ENCODE peak calls at places on chromosomes 11 and 22, in ten cellular contexts. V is AG09309, Q is cardiac fibroblast, I is left lung, C is HepG2, A is BJ, N is NB4, L is RWPE1, G is PC-9, F is stomach. M is an unnamed sample.

GRCh38 chr11:124799384-124800225 is 601 bp downstream of the MSANTD2 start:
- DNase-seq in Q (peak), A (no peak), G (no peak), L (peak), N (peak), C (no peak), V (no peak), F (peak), I (peak), M (no peak)

GRCh38 chr11:8726395-8726794 is 43.8 kb downstream of the RPL27A start:
- DNase-seq in I (no peak), G (no peak), F (no peak), N (no peak), A (no peak), Q (no peak), L (no peak), V (no peak), C (no peak), M (no peak)

GRCh38 chr22:50604623-50605348 is 4.2 kb downstream of the MAPK8IP2 start:
- DNase-seq in A (no peak), I (no peak), G (no peak), Q (no peak), L (no peak), F (no peak), C (no peak), N (no peak), V (no peak), M (no peak)

GRCh38 chr11:88544656-88545280 is 207.2 kb upstream of the CTSC start:
- DNase-seq in I (no peak), C (no peak), A (no peak), G (no peak), L (no peak), F (no peak), V (no peak), Q (no peak), N (no peak), M (no peak)

GRCh38 chr11:66157182-66157864 is 87.3 kb downstream of the PACS1 start:
- DNase-seq in C (no peak), F (no peak), I (no peak), L (no peak), N (no peak), Q (peak), A (no peak), V (no peak), G (no peak), M (no peak)

GRCh38 chr22:47401592-47401898 is 639.1 kb downstream of the TBC1D22A start:
- DNase-seq in Q (no peak), I (no peak), F (no peak), C (no peak), V (no peak), A (no peak), G (no peak), L (no peak), N (no peak), M (peak)

GRCh38 chr11:71221851-71222250 is 30.5 kb downstream of the SHANK2 start:
- DNase-seq in C (no peak), Q (no peak), V (no peak), L (no peak), A (no peak), F (no peak), G (no peak), N (no peak), I (peak), M (peak)

GRCh38 chr11:65366340-65366773 is 11.8 kb downstream of the TIGD3 start:
- DNase-seq in G (peak), F (no peak), I (no peak), L (peak), Q (peak), N (peak), V (peak), A (no peak), C (peak), M (no peak)

GRCh38 chr11:7490535-7490934 is 5.2 kb downstream of the OLFML1 start:
- DNase-seq in N (no peak), F (no peak), A (no peak), I (no peak), V (peak), Q (peak), G (no peak), L (no peak), C (no peak), M (no peak)

GRCh38 chr11:19811391-19811790 is 98.8 kb downstream of the NAV2 start:
- DNase-seq in L (no peak), F (no peak), C (no peak), Q (no peak), N (no peak), I (no peak), G (no peak), V (no peak), A (no peak), M (no peak)

GRCh38 chr11:22304337-22304961 is 33.7 kb upstream of the SLC17A6 start:
- DNase-seq in G (no peak), C (peak), A (peak), I (no peak), F (no peak), V (no peak), N (peak), Q (peak), L (peak), M (no peak)

GRCh38 chr11:115769891-115770290 is 265.7 kb upstream of the CADM1 start:
- DNase-seq in V (no peak), A (no peak), L (no peak), I (no peak), Q (no peak), G (no peak), F (no peak), N (no peak), C (no peak), M (no peak)

GRCh38 chr11:102950622-102951081 is 4.9 kb downstream of the MMP13 start:
- DNase-seq in N (peak), V (peak), Q (peak), I (no peak), F (no peak), A (no peak), L (no peak), G (peak), C (no peak), M (no peak)

GRCh38 chr11:111446404-111447152 is 65.6 kb downstream of the BTG4 start:
- DNase-seq in F (peak), I (peak), N (peak), Q (peak), A (no peak), L (peak), V (peak), C (peak), G (peak), M (peak)

GRCh38 chr22:32660292-32660691 is 141.2 kb upstream of the TIMP3 start:
- DNase-seq in N (peak), A (no peak), V (no peak), G (no peak), F (peak), I (peak), C (peak), Q (peak), L (peak), M (no peak)

GRCh38 chr22:38069372-38070249 is 12.4 kb downstream of the PICK1 start:
- DNase-seq in V (peak), Q (peak), G (no peak), N (peak), I (no peak), L (no peak), C (no peak), F (no peak), A (no peak), M (no peak)

GRCh38 chr11:6485661-6486060 is 4.4 kb downstream of the TIMM10B start:
- DNase-seq in V (no peak), F (no peak), Q (no peak), A (no peak), I (no peak), G (no peak), C (no peak), N (no peak), L (no peak), M (no peak)

GRCh38 chr22:38869663-38870062 is 2.4 kb downstream of the CBX6 start:
- DNase-seq in V (no peak), L (no peak), G (no peak), A (no peak), I (no peak), N (no peak), F (no peak), C (no peak), Q (no peak), M (peak)

GRCh38 chr22:36481393-36482168 is at the start of gene TXN2:
- DNase-seq in F (peak), N (peak), C (peak), A (peak), L (peak), I (peak), V (no peak), G (peak), Q (peak), M (no peak)

GRCh38 chr11:122512688-122513087 is 142.8 kb upstream of the UBASH3B start:
- DNase-seq in N (no peak), A (no peak), F (no peak), Q (no peak), L (no peak), V (no peak), C (no peak), G (no peak), I (no peak), M (no peak)

GRCh38 chr22:41215409-41215808 is 10.3 kb downstream of the L3MBTL2 start:
- DNase-seq in Q (no peak), A (no peak), N (no peak), L (no peak), F (no peak), V (no peak), C (no peak), G (no peak), I (no peak), M (no peak)

GRCh38 chr11:11163256-11163655 is 189.8 kb downstream of the CSNK2A3 start:
- DNase-seq in G (no peak), N (peak), F (no peak), L (no peak), V (no peak), Q (no peak), I (no peak), A (no peak), C (peak), M (no peak)
- TF ChIP-seq CTCF in G (peak), N (no peak), F (no peak), L (no peak), V (no peak), Q (no peak), I (no peak), A (peak), C (no peak), M (peak)

GRCh38 chr11:73916435-73916834 is 34.4 kb upstream of the DNAJB13 start:
- DNase-seq in Q (peak), F (no peak), A (no peak), G (no peak), C (no peak), L (peak), I (no peak), N (no peak), V (no peak), M (no peak)
- TF ChIP-seq CTCF in Q (no peak), F (no peak), A (no peak), G (no peak), C (no peak), L (no peak), I (no peak), N (no peak), V (no peak), M (no peak)

DNA sequence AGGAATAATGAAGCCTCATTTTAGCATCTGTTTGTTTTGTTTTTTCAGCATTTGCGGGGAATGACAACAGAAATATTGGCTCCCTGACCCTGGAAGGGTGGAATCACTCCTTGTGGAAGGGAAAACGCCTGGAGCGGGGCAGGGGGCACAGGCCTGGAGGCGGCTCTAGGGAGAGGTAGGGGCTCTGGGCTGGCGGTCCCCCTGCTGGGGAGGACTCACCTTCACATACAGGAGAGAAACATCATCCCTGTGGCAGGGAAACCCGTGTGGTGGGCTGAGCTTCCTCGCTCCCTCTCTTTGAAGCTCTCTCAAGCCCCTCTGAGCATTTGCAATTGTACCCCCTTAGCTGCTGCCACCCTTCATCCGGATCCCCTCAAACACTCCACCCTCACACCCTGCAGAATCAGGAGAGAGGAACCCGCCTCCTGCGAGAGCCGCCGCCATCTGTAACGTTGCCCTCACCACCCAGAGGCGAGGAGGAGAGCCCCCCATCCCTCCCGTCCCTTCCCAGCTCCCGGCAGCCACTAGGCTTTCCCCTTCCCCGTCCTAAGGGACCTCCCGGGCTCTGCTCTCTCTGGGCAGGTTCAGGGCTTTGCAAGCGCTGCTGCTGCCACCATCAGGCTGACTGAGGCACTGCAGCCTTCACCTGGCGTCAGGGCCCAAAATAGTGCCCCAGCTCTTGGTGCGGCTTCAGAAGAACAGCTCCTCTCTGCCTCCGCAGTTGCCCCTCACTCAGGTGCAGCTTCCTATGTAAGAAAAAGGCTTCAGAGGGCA is 10.4 kb downstream of the KIRREL3 start:
- DNase-seq in N (peak), A (no peak), G (no peak), C (peak), Q (peak), I (peak), V (peak), L (peak), F (peak), M (peak)
- TF ChIP-seq CTCF in N (peak), A (peak), G (peak), C (peak), Q (peak), I (peak), V (peak), L (peak), F (peak), M (peak)

GRCh38 chr11:44883277-44883676 is 67.4 kb downstream of the TP53I11 start:
- DNase-seq in A (no peak), C (no peak), Q (no peak), F (peak), V (no peak), L (no peak), I (no peak), N (no peak), G (peak), M (no peak)
- TF ChIP-seq CTCF in A (no peak), C (no peak), Q (no peak), F (no peak), V (no peak), L (no peak), I (no peak), N (no peak), G (no peak), M (no peak)

GRCh38 chr11:119624102-119624615 is 104.8 kb downstream of the NECTIN1 start:
- DNase-seq in L (peak), N (peak), C (no peak), F (no peak), A (no peak), G (no peak), V (no peak), I (no peak), Q (no peak), M (no peak)
- TF ChIP-seq CTCF in L (peak), N (peak), C (peak), F (no peak), A (peak), G (peak), V (peak), I (peak), Q (peak), M (peak)

GRCh38 chr22:42360348-42360747 is 71.9 kb downstream of the NFAM1 start:
- DNase-seq in V (no peak), G (no peak), Q (no peak), F (peak), L (no peak), A (no peak), C (no peak), I (no peak), N (no peak), M (no peak)
- TF ChIP-seq CTCF in V (no peak), G (no peak), Q (no peak), F (no peak), L (no peak), A (no peak), C (no peak), I (no peak), N (no peak), M (no peak)

GRCh38 chr11:10533323-10533722 is 7.7 kb downstream of the RNF141 start:
- DNase-seq in G (no peak), L (no peak), A (no peak), C (no peak), N (no peak), V (no peak), F (no peak), Q (no peak), I (no peak), M (no peak)

GRCh38 chr11:10537587-10537986 is 3.4 kb downstream of the RNF141 start:
- DNase-seq in N (no peak), C (no peak), A (no peak), Q (no peak), L (no peak), I (no peak), V (no peak), G (no peak), F (no peak), M (no peak)

GRCh38 chr11:10539339-10539738 is 1.6 kb downstream of the RNF141 start:
- DNase-seq in G (peak), N (no peak), L (no peak), I (no peak), C (peak), F (no peak), V (no peak), A (no peak), Q (no peak), M (no peak)

GRCh38 chr11:10538924-10539323 is 2.1 kb downstream of the RNF141 start:
- DNase-seq in I (no peak), Q (peak), G (no peak), V (no peak), N (no peak), A (no peak), L (no peak), F (no peak), C (no peak), M (no peak)

GRCh38 chr11:10534331-10534730 is 6.7 kb downstream of the RNF141 start:
- DNase-seq in L (no peak), V (no peak), N (peak), I (no peak), G (no peak), Q (no peak), A (no peak), F (no peak), C (no peak), M (no peak)
- TF ChIP-seq CTCF in L (no peak), V (no peak), N (no peak), I (no peak), G (no peak), Q (no peak), A (no peak), F (no peak), C (no peak), M (no peak)

DNA sequence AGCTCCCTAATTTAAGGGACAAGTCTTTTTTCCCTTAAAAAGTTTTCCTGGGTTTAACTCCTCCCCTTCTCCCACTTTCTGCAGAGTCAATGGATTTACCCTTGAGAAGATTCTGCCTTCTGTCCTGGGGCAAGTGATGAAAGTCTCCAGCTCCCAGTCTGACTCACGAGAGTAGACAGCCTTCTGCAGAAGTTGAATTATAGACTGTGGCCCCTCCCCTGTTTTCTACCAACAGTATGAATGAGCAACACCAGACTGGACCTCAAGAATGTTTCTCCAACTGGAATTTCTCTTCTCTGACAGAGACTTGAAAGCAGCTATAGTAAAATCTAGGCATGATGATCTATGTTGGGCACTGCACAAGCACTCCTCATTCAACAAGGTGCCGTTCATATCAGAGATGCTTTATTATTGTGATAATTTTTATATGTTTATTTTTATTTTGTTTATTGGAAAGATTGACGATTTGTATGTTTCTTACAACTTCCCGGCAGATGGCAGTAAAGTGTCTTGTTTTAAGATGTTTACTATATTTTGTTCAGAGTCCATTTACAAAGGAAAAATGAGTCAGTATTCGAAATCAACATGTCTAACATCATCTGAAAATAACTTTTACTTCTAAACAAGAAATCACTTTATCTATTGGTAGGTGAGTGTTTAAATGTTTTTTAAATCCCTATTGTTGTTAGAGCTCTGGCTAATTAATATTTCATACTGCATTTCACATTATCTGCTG is 56.6 kb downstream of the LMO2 start:
- DNase-seq in C (peak), Q (peak), A (peak), I (no peak), L (peak), G (peak), F (no peak), V (peak), N (peak), M (no peak)
- TF ChIP-seq CTCF in C (peak), Q (peak), A (peak), I (peak), L (peak), G (peak), F (no peak), V (peak), N (no peak), M (peak)

M was measured in chondrocyte.